ENCODE peak calls at places on chromosome 1, in six cellular contexts. One of them, this sample, is unnamed.

GRCh38 chr1:77316006-77316405 is 34.2 kb downstream of the AK5 start:
- DNase-seq in RWPE1: no peak
- DNase-seq in ovary: no peak
- DNase-seq in heart right ventricle: no peak
- DNase-seq in choroid plexus epithelial cell: peak
- DNase-seq in Peyer's patch: no peak
- DNase-seq in this sample: no peak

GRCh38 chr1:163071381-163072255 is 2.5 kb downstream of the RGS4 start:
- DNase-seq in heart right ventricle: peak
- DNase-seq in Peyer's patch: no peak
- DNase-seq in RWPE1: peak
- DNase-seq in ovary: no peak
- DNase-seq in choroid plexus epithelial cell: peak
- DNase-seq in this sample: no peak

GRCh38 chr1:152497273-152497672 is 13.3 kb upstream of the LCE5A start:
- DNase-seq in RWPE1: no peak
- DNase-seq in Peyer's patch: no peak
- DNase-seq in ovary: no peak
- DNase-seq in choroid plexus epithelial cell: no peak
- DNase-seq in heart right ventricle: no peak
- DNase-seq in this sample: no peak

GRCh38 chr1:181064030-181064594 is 24.4 kb upstream of the IER5 start:
- DNase-seq in RWPE1: no peak
- DNase-seq in Peyer's patch: no peak
- DNase-seq in choroid plexus epithelial cell: no peak
- DNase-seq in heart right ventricle: no peak
- DNase-seq in ovary: no peak
- DNase-seq in this sample: no peak

GRCh38 chr1:185338719-185339622 is 21.9 kb upstream of the IVNS1ABP start:
- DNase-seq in choroid plexus epithelial cell: peak
- DNase-seq in Peyer's patch: no peak
- DNase-seq in heart right ventricle: no peak
- DNase-seq in RWPE1: no peak
- DNase-seq in ovary: no peak
- DNase-seq in this sample: no peak

GRCh38 chr1:111463029-111463683 is 10.6 kb upstream of the C1orf162 start:
- DNase-seq in heart right ventricle: no peak
- DNase-seq in Peyer's patch: no peak
- DNase-seq in choroid plexus epithelial cell: peak
- DNase-seq in RWPE1: peak
- DNase-seq in ovary: no peak
- DNase-seq in this sample: no peak

GRCh38 chr1:234963904-234964702 is 164.5 kb downstream of the TOMM20 start:
- DNase-seq in RWPE1: no peak
- DNase-seq in choroid plexus epithelial cell: no peak
- DNase-seq in Peyer's patch: peak
- DNase-seq in heart right ventricle: peak
- DNase-seq in ovary: no peak
- DNase-seq in this sample: no peak

GRCh38 chr1:242245255-242245654 is 246.4 kb upstream of the MAP1LC3C start:
- DNase-seq in Peyer's patch: no peak
- DNase-seq in RWPE1: no peak
- DNase-seq in choroid plexus epithelial cell: no peak
- DNase-seq in ovary: no peak
- DNase-seq in heart right ventricle: no peak
- DNase-seq in this sample: no peak

GRCh38 chr1:101444873-101445618 is 208.2 kb downstream of the S1PR1 start:
- DNase-seq in choroid plexus epithelial cell: no peak
- DNase-seq in RWPE1: no peak
- DNase-seq in ovary: no peak
- DNase-seq in Peyer's patch: no peak
- DNase-seq in heart right ventricle: no peak
- DNase-seq in this sample: no peak

GRCh38 chr1:101136739-101137138 is 100.1 kb upstream of the S1PR1 start:
- DNase-seq in RWPE1: no peak
- DNase-seq in choroid plexus epithelial cell: peak
- DNase-seq in ovary: no peak
- DNase-seq in Peyer's patch: no peak
- DNase-seq in heart right ventricle: no peak
- DNase-seq in this sample: no peak

GRCh38 chr1:108533351-108534083 is 26.4 kb upstream of the EEIG2 start:
- DNase-seq in ovary: no peak
- DNase-seq in heart right ventricle: no peak
- DNase-seq in choroid plexus epithelial cell: no peak
- DNase-seq in RWPE1: no peak
- DNase-seq in Peyer's patch: no peak
- DNase-seq in this sample: no peak

GRCh38 chr1:43143441-43143888 is 28.6 kb downstream of the EBNA1BP2 start:
- DNase-seq in choroid plexus epithelial cell: peak
- DNase-seq in Peyer's patch: no peak
- DNase-seq in RWPE1: no peak
- DNase-seq in ovary: no peak
- DNase-seq in heart right ventricle: no peak
- DNase-seq in this sample: no peak

GRCh38 chr1:150076985-150077384 is 9.4 kb downstream of the VPS45 start:
- DNase-seq in RWPE1: no peak
- DNase-seq in heart right ventricle: no peak
- DNase-seq in ovary: no peak
- DNase-seq in Peyer's patch: no peak
- DNase-seq in choroid plexus epithelial cell: no peak
- DNase-seq in this sample: no peak

GRCh38 chr1:198605426-198605825 is 33.4 kb upstream of the PTPRC start:
- DNase-seq in choroid plexus epithelial cell: no peak
- DNase-seq in heart right ventricle: no peak
- DNase-seq in RWPE1: no peak
- DNase-seq in ovary: no peak
- DNase-seq in Peyer's patch: no peak
- DNase-seq in this sample: no peak

GRCh38 chr1:53148123-53148522 is 5.7 kb upstream of the SLC1A7 start:
- DNase-seq in heart right ventricle: no peak
- DNase-seq in ovary: no peak
- DNase-seq in choroid plexus epithelial cell: no peak
- DNase-seq in RWPE1: no peak
- DNase-seq in Peyer's patch: no peak
- DNase-seq in this sample: no peak

GRCh38 chr1:116498789-116499628 is 71.8 kb downstream of the CD58 start:
- DNase-seq in choroid plexus epithelial cell: peak
- DNase-seq in RWPE1: peak
- DNase-seq in ovary: peak
- DNase-seq in Peyer's patch: no peak
- DNase-seq in heart right ventricle: peak
- DNase-seq in this sample: no peak

GRCh38 chr1:223700942-223701637 is 11.2 kb upstream of the CAPN2 start:
- DNase-seq in Peyer's patch: peak
- DNase-seq in ovary: peak
- DNase-seq in RWPE1: peak
- DNase-seq in choroid plexus epithelial cell: peak
- DNase-seq in heart right ventricle: no peak
- DNase-seq in this sample: no peak

GRCh38 chr1:222522105-222522915 is 25.6 kb downstream of the HHIPL2 start:
- DNase-seq in RWPE1: no peak
- DNase-seq in Peyer's patch: no peak
- DNase-seq in choroid plexus epithelial cell: no peak
- DNase-seq in ovary: no peak
- DNase-seq in heart right ventricle: no peak
- DNase-seq in this sample: no peak

GRCh38 chr1:205504311-205505075 is at the start of gene CDK18:
- DNase-seq in choroid plexus epithelial cell: peak
- DNase-seq in ovary: peak
- DNase-seq in Peyer's patch: peak
- DNase-seq in heart right ventricle: peak
- DNase-seq in RWPE1: peak
- DNase-seq in this sample: peak

DNA sequence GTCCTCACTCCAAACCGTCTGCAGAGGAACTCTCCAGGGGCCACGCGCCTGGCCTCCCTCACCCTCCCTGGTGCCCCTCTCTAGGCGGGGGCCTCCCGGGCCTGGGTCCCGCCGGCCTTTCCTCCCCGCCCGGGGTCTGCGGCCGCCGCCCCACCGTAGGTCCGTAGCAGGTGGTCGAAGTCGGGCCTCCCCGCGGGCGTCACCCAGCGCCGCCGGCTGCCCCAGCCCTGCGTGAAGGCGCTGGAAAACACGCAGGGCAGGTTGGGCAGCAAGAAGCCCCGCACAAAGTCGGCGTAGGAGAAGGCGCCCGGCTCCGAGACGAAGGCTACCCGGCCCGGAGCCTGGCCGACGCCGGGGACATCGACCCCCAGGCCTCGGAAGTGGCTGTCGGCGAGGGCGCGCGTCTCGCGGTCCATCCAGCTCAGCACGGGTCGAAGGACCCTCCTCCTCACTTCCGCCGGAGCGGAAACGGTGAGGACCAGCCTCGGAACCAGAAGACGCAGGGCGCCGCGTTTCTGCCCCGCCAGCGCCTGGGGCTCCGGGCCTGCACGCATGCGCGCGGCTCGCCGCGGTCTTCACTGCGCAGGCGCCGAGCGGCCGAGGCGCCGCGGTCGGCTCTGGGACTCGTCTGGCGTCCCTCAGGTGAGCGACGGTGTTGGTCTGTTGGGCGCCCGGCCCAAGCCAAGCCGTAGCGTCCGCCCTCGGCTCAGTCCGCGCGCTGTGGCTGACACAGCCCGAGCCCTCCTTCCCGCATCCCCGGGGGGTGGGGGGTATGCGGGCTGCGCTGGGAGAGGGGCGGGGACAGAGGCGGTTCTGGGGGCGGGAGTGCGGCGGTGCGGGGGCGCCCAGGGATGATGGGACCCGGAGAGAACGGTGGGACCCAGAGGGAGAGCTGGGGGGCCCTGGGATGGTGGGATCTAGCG is at the start of the genes JMJD4 and SNAP47:
- DNase-seq in RWPE1: peak
- DNase-seq in ovary: peak
- DNase-seq in choroid plexus epithelial cell: peak
- DNase-seq in Peyer's patch: peak
- DNase-seq in heart right ventricle: peak
- DNase-seq in this sample: peak
- TF ChIP-seq CTCF in RWPE1: no peak
- TF ChIP-seq CTCF in ovary: no peak
- TF ChIP-seq CTCF in choroid plexus epithelial cell: no peak
- TF ChIP-seq CTCF in Peyer's patch: no peak
- TF ChIP-seq CTCF in heart right ventricle: no peak
- TF ChIP-seq CTCF in this sample: no peak

GRCh38 chr1:60970081-60970509 is 112.3 kb upstream of the NFIA start:
- DNase-seq in RWPE1: peak
- DNase-seq in ovary: no peak
- DNase-seq in heart right ventricle: no peak
- DNase-seq in choroid plexus epithelial cell: peak
- DNase-seq in Peyer's patch: no peak
- DNase-seq in this sample: no peak
- TF ChIP-seq CTCF in RWPE1: peak
- TF ChIP-seq CTCF in ovary: no peak
- TF ChIP-seq CTCF in heart right ventricle: peak
- TF ChIP-seq CTCF in choroid plexus epithelial cell: peak
- TF ChIP-seq CTCF in Peyer's patch: peak
- TF ChIP-seq CTCF in this sample: no peak

GRCh38 chr1:160496334-160496733 is 26.7 kb downstream of the SLAMF6 start:
- DNase-seq in RWPE1: no peak
- DNase-seq in ovary: no peak
- DNase-seq in choroid plexus epithelial cell: no peak
- DNase-seq in heart right ventricle: no peak
- DNase-seq in Peyer's patch: no peak
- DNase-seq in this sample: no peak

GRCh38 chr1:160492617-160493016 is 30.4 kb downstream of the SLAMF6 start:
- DNase-seq in Peyer's patch: no peak
- DNase-seq in RWPE1: no peak
- DNase-seq in heart right ventricle: no peak
- DNase-seq in choroid plexus epithelial cell: no peak
- DNase-seq in ovary: no peak
- DNase-seq in this sample: no peak

GRCh38 chr1:160491017-160491416 is 32.0 kb downstream of the SLAMF6 start:
- DNase-seq in RWPE1: no peak
- DNase-seq in ovary: no peak
- DNase-seq in choroid plexus epithelial cell: no peak
- DNase-seq in heart right ventricle: no peak
- DNase-seq in Peyer's patch: no peak
- DNase-seq in this sample: no peak

GRCh38 chr1:160489513-160490261 is 33.4 kb downstream of the SLAMF6 start:
- DNase-seq in RWPE1: no peak
- DNase-seq in heart right ventricle: no peak
- DNase-seq in choroid plexus epithelial cell: no peak
- DNase-seq in ovary: no peak
- DNase-seq in Peyer's patch: no peak
- DNase-seq in this sample: no peak

GRCh38 chr1:160494620-160495019 is 28.4 kb downstream of the SLAMF6 start:
- DNase-seq in ovary: no peak
- DNase-seq in RWPE1: no peak
- DNase-seq in choroid plexus epithelial cell: peak
- DNase-seq in Peyer's patch: no peak
- DNase-seq in heart right ventricle: no peak
- DNase-seq in this sample: no peak
- TF ChIP-seq CTCF in ovary: no peak
- TF ChIP-seq CTCF in RWPE1: no peak
- TF ChIP-seq CTCF in choroid plexus epithelial cell: peak
- TF ChIP-seq CTCF in Peyer's patch: no peak
- TF ChIP-seq CTCF in heart right ventricle: peak
- TF ChIP-seq CTCF in this sample: no peak

GRCh38 chr1:156927215-156928042 is 7.0 kb downstream of the LRRC71 start:
- DNase-seq in Peyer's patch: peak
- DNase-seq in ovary: peak
- DNase-seq in RWPE1: peak
- DNase-seq in heart right ventricle: peak
- DNase-seq in choroid plexus epithelial cell: peak
- DNase-seq in this sample: peak

GRCh38 chr1:156929596-156930238 is 9.3 kb downstream of the LRRC71 start:
- DNase-seq in Peyer's patch: peak
- DNase-seq in RWPE1: no peak
- DNase-seq in choroid plexus epithelial cell: no peak
- DNase-seq in ovary: no peak
- DNase-seq in heart right ventricle: no peak
- DNase-seq in this sample: no peak

GRCh38 chr1:156930483-156930882 is 10.1 kb downstream of the LRRC71 start:
- DNase-seq in Peyer's patch: peak
- DNase-seq in choroid plexus epithelial cell: no peak
- DNase-seq in heart right ventricle: no peak
- DNase-seq in ovary: no peak
- DNase-seq in RWPE1: no peak
- DNase-seq in this sample: no peak

GRCh38 chr1:156926175-156926574 is 5.7 kb downstream of the LRRC71 start:
- DNase-seq in ovary: no peak
- DNase-seq in heart right ventricle: peak
- DNase-seq in RWPE1: peak
- DNase-seq in choroid plexus epithelial cell: peak
- DNase-seq in Peyer's patch: no peak
- DNase-seq in this sample: no peak

DNA sequence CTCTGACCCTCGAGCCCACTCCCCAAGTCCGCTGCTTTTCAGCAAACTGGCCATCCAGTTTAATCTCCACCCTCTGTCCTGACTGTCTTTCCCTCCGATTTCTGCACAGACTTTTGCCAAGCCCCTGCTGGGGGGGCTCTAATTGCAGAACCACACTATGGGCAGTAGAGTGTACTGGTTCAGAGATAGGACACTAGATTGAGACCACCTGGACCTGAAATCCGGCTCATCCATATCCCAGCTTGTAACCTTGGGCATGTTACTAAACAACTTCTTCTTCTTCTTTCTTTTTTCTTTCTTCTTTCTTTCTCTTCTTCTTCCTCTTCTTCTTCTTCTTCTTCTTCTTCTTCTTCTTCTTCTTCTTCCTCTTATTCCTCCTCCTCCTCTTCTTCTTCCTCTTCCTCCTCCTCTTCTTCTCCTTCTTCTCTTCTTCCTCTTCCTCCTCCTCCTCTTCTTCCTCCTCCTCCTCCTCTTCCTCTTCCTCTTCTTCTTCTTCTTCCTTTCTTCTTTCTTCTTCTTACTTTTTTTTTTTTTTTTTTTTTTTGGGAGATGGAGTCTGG is 7.7 kb downstream of the LRRC71 start:
- DNase-seq in choroid plexus epithelial cell: no peak
- DNase-seq in ovary: no peak
- DNase-seq in RWPE1: no peak
- DNase-seq in heart right ventricle: no peak
- DNase-seq in Peyer's patch: no peak
- DNase-seq in this sample: no peak
- TF ChIP-seq CTCF in choroid plexus epithelial cell: no peak
- TF ChIP-seq CTCF in ovary: no peak
- TF ChIP-seq CTCF in RWPE1: peak
- TF ChIP-seq CTCF in heart right ventricle: no peak
- TF ChIP-seq CTCF in Peyer's patch: no peak
- TF ChIP-seq CTCF in this sample: no peak

This sample was measured in activated B cell treated with CpG ODN at 0.5 μM for 24 hours.